ENCODE peak calls at places on chromosome 13, in seven cellular contexts. D is cardiac fibroblast, J is A673, P is thoracic aorta, L is foreskin fibroblast, E is uterus, A is ascending aorta. F is an unnamed sample.

GRCh38 chr13:107678075-107678689 is 537.2 kb downstream of the LIG4 start:
- DNase-seq in P (no peak), D (no peak), L (no peak), J (no peak), A (no peak), E (no peak), F (peak)

GRCh38 chr13:94192576-94192975 is 286.9 kb downstream of the DCT start:
- DNase-seq in L (peak), D (peak), E (no peak), P (no peak), J (peak), A (no peak), F (no peak)

GRCh38 chr13:83831796-83832195 is 50.5 kb downstream of the SLITRK1 start:
- DNase-seq in J (no peak), A (no peak), L (no peak), D (no peak), E (no peak), P (no peak), F (no peak)

GRCh38 chr13:73365240-73365639 is 306.4 kb downstream of the KLF5 start:
- DNase-seq in L (no peak), A (no peak), E (no peak), P (no peak), J (no peak), D (no peak), F (no peak)

GRCh38 chr13:40243047-40243446 is 423.4 kb downstream of the FOXO1 start:
- DNase-seq in P (no peak), A (no peak), J (no peak), E (no peak), D (no peak), L (no peak), F (no peak)

GRCh38 chr13:36819811-36820140 is 754 bp downstream of the RFXAP start:
- DNase-seq in J (peak), L (peak), E (no peak), D (peak), A (no peak), P (no peak), F (no peak)

GRCh38 chr13:20717581-20718542 is 14.4 kb downstream of the IL17D start:
- DNase-seq in D (no peak), E (no peak), P (no peak), A (no peak), J (no peak), L (no peak), F (no peak)

GRCh38 chr13:27450921-27451461 is 627 bp upstream of the MTIF3 start:
- DNase-seq in L (peak), D (peak), A (peak), J (peak), E (peak), P (no peak), F (no peak)

GRCh38 chr13:34340534-34340933 is 522.6 kb downstream of the RFC3 start:
- DNase-seq in J (no peak), E (no peak), D (peak), P (no peak), A (no peak), L (peak), F (no peak)

GRCh38 chr13:74765955-74766354 is 631.8 kb upstream of the KLF12 start:
- DNase-seq in E (no peak), D (no peak), L (no peak), A (no peak), J (no peak), P (no peak), F (no peak)

GRCh38 chr13:39676315-39676876 is 20.9 kb downstream of the COG6 start:
- DNase-seq in E (peak), J (peak), L (peak), P (no peak), D (peak), A (no peak), F (no peak)

GRCh38 chr13:34911159-34911558 is 30.9 kb upstream of the NBEA start:
- DNase-seq in L (no peak), E (no peak), A (no peak), D (no peak), J (no peak), P (no peak), F (no peak)

GRCh38 chr13:113001251-113002140 is 32.5 kb downstream of the MCF2L start:
- DNase-seq in D (no peak), A (no peak), P (no peak), L (peak), J (peak), E (no peak), F (no peak)

GRCh38 chr13:30618186-30618937 is 642 bp downstream of the USPL1 start:
- DNase-seq in E (no peak), A (no peak), J (no peak), P (no peak), L (peak), D (no peak), F (no peak)

GRCh38 chr13:44692173-44692713 is 116.1 kb upstream of the TSC22D1 start:
- DNase-seq in A (no peak), J (peak), E (no peak), P (no peak), D (no peak), L (no peak), F (no peak)

GRCh38 chr13:74203576-74203975 is 69.4 kb upstream of the KLF12 start:
- DNase-seq in J (no peak), P (no peak), D (no peak), L (peak), A (no peak), E (no peak), F (no peak)

GRCh38 chr13:48449656-48450055 is 36.7 kb upstream of the LPAR6 start:
- DNase-seq in J (no peak), L (peak), A (no peak), P (no peak), E (no peak), D (no peak), F (no peak)

GRCh38 chr13:48446454-48446853 is 33.5 kb upstream of the LPAR6 start:
- DNase-seq in P (no peak), D (peak), A (no peak), E (no peak), J (peak), L (peak), F (no peak)

GRCh38 chr13:48448285-48448962 is 35.5 kb upstream of the LPAR6 start:
- DNase-seq in J (no peak), D (no peak), A (no peak), E (no peak), L (peak), P (no peak), F (no peak)

GRCh38 chr13:48443442-48444208 is 30.7 kb upstream of the LPAR6 start:
- DNase-seq in L (no peak), J (no peak), A (no peak), D (no peak), P (no peak), E (no peak), F (no peak)

DNA sequence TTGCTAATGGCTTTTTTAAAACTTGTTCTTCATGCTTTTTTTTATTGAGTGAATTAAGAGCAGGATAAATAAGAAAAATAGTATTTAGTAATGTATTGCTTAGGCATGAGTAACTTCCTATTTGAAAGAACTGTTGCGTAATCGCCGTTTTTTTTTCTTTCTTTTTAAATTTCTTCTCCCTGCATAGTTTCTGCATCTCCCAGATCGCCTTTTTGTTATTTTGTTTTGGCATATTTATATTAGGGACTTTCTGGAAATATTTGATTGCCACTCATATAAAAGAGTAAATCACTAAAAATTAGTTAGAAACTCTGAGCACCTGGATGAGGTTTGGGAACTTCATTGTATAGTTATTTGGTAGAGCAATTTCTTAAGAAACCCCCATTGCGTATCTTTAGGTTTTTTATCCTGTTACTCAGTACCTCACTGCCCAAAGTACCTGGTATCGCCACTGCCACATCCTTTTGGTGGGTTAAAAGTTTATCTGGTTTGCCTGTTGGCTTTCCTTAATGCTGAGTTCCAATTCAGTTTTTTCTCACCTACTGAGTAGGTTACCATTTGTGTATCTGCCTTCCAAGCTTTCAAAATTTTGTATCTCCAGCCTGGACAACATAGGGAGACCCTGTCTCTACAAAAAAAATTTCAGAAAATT is 36.2 kb upstream of the LPAR6 start:
- DNase-seq in P (no peak), J (peak), E (no peak), L (peak), A (no peak), D (peak), F (no peak)
- H3K4me3 ChIP-seq in P (peak), J (no peak), E (no peak), L (no peak), A (no peak), D (no peak), F (no peak)

DNA sequence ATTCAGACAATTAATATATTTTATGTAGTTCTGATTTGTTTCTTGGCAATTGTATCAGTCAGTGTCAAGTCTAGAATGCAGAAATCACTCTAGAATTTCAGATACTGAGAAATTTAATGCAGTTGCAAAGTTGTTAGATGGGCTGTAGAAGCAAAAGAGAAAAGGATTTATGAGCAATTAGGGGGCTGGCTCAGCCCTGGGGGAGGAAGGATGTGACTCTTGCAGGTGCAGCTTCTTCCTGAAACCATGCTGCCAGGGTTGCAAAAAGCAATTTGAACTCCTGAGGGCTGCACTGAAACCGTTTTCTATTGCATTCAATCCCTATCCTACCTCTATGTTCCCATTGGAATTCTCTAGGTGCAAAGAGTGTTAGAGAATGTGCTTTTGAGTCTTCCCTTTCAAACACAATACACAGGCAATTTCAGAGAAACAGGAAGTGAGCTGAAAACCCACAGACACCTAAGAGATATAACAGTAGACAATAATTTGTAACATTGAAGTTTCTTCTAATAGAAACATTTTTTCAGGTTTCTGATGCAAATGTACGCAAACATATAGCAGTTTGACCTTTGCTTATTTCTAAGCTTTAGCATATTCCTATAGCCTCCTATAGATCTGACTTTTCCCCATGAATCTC is 814.7 kb upstream of the ATXN8OS start:
- DNase-seq in J (no peak), P (no peak), E (no peak), L (no peak), D (no peak), A (no peak), F (no peak)
- TF ChIP-seq CTCF in J (no peak), P (no peak), E (no peak), L (no peak), D (no peak), A (no peak), F (no peak)

DNA sequence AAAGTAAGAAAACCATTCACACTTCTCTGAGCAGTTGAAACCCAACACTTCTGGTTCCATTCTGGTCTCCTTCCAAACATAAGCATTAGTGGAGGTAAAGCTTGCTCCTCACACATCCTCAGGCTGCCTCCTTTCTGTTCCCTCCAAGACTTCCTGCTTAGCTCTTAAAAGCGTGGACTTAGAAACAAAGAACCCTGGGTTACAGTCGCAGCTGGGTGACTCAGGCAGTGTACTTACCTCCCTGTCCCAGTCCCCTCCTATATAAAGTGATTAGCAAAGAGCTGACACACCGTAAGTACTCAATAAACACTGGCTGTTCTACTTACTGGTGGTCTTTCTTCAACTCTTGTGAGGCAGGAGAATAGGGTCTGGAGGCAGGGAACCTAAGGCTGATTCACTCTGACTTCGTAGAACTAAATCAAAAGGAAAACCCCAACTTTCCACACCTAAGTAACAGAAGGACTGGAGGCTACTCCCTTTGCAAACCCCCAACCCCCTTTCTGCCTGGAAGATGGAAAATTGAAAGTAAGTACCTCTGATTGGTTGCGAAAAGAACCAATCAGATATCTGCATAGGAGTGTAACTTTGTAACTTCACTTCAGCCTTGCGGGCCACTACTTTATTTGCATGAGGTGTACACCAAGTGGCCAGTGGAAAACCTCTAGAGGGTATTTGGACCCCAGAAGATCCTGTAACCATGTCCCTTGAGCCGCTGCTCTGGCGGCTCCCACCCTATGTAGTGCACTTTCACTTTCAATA is 165.4 kb downstream of the SUCLA2 start:
- DNase-seq in J (no peak), P (no peak), A (no peak), L (peak), E (no peak), D (no peak), F (no peak)
- H3K4me3 ChIP-seq in J (no peak), P (no peak), A (no peak), L (no peak), E (no peak), D (no peak), F (no peak)

GRCh38 chr13:51524846-51525566 is 59.3 kb upstream of the WDFY2 start:
- DNase-seq in P (no peak), L (peak), E (no peak), A (no peak), D (peak), J (no peak), F (no peak)
- TF ChIP-seq CTCF in P (no peak), L (no peak), E (no peak), A (no peak), D (no peak), J (no peak), F (no peak)

GRCh38 chr13:46168818-46169217 is 13.2 kb downstream of the LCP1 start:
- DNase-seq in L (no peak), J (no peak), E (no peak), D (no peak), P (no peak), A (no peak), F (no peak)

GRCh38 chr13:46170268-46170667 is 11.7 kb downstream of the LCP1 start:
- DNase-seq in E (no peak), A (no peak), D (no peak), L (no peak), J (no peak), P (no peak), F (no peak)

GRCh38 chr13:46171223-46171622 is 10.8 kb downstream of the LCP1 start:
- DNase-seq in E (no peak), P (no peak), A (no peak), J (no peak), D (no peak), L (no peak), F (no peak)

GRCh38 chr13:46171739-46172138 is 10.2 kb downstream of the LCP1 start:
- DNase-seq in E (no peak), L (no peak), P (no peak), D (no peak), J (no peak), A (no peak), F (no peak)

GRCh38 chr13:46170687-46171086 is 11.3 kb downstream of the LCP1 start:
- DNase-seq in E (no peak), A (no peak), D (peak), J (peak), P (no peak), L (peak), F (no peak)
- H3K4me3 ChIP-seq in E (no peak), A (no peak), D (no peak), J (no peak), P (no peak), L (no peak), F (no peak)

DNA sequence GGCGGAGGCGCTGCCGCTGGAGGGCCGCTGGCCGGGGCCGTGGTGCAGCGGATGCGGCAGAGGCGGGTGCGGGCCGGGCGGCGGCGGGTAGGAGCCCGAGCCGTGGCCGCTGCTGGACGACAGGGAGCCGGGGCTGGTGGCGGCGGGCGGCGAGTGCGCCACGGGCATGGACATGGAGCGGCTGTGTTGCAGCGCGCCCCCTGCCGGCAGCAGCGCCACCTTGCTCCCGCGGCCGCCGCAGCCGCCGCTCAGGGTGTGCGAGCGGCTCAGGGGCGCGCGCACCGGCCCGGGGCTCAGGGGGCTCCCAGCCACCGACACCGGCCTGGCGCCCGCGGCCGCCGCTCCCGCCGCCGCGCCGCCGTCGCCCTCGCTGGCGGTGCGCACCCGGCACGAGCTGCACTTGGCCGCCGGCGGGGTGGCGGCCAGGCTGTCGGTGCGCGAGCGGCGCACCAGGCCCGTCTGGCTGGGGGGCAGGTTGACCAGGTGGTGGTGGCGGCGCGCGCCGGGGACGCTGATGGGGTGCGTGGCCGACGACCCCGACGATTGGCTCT is 1.7 kb downstream of the IRS2 start:
- DNase-seq in E (peak), P (no peak), J (peak), A (peak), D (peak), L (peak), F (no peak)
- TF ChIP-seq CTCF in E (peak), P (peak), J (peak), A (peak), D (peak), L (peak), F (peak)

GRCh38 chr13:82749551-82749950 is 1132.7 kb downstream of the SLITRK1 start:
- DNase-seq in E (no peak), J (no peak), D (no peak), L (peak), P (no peak), A (no peak), F (no peak)

GRCh38 chr13:82751221-82751620 is 1131.1 kb downstream of the SLITRK1 start:
- DNase-seq in L (no peak), D (no peak), A (no peak), P (no peak), E (no peak), J (no peak), F (no peak)

GRCh38 chr13:82747331-82747730 is 1134.9 kb downstream of the SLITRK1 start:
- DNase-seq in L (no peak), D (no peak), P (no peak), E (no peak), J (no peak), A (no peak), F (no peak)

GRCh38 chr13:82747948-82748347 is 1134.3 kb downstream of the SLITRK1 start:
- DNase-seq in A (no peak), D (peak), P (no peak), E (no peak), L (peak), J (no peak), F (peak)
- H3K4me3 ChIP-seq in A (no peak), D (no peak), P (no peak), E (no peak), L (no peak), J (no peak), F (no peak)

DNA sequence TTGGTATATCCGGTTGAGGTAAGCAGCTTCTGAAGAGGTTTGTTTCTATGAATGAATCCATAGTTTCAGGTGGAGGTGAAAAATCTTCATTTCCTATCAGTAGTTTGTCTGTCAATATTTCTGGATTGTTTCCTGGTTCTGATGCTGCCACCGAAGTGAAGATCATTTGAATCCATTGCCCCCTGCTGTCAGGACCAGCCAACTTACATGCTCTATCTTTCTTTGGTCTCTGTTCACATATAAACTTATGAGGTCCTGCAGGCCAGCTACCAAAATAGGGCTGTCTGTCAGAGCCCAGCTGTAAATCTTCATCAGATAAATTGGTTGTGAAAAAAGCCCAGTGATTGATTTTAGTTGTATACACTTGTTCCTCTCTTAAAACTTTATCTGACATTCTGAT is 15.2 kb upstream of the N4BP2L1 start:
- DNase-seq in D (peak), P (no peak), L (peak), J (no peak), A (no peak), E (no peak), F (no peak)
- TF ChIP-seq CTCF in D (peak), P (no peak), L (no peak), J (peak), A (peak), E (no peak), F (peak)

GRCh38 chr13:52851153-52851962 is 2.9 kb upstream of the PCDH8 start:
- DNase-seq in P (no peak), E (no peak), L (peak), D (peak), J (peak), A (no peak), F (no peak)
- H3K4me3 ChIP-seq in P (peak), E (peak), L (peak), D (peak), J (peak), A (peak), F (peak)

GRCh38 chr13:95552539-95553270 is at the start of gene CLDN10:
- DNase-seq in A (no peak), P (no peak), E (no peak), D (no peak), J (no peak), L (no peak), F (no peak)
- TF ChIP-seq CTCF in A (no peak), P (no peak), E (no peak), D (no peak), J (peak), L (no peak), F (no peak)

F was measured in AG09309.